ENCODE peak calls at places on chromosomes 2 and 18, in nine cellular contexts. Y is stimulated activated CD8-positive, alpha-beta memory T cell treated with anti-CD3 and anti-CD28 coated beads, Interleukin-15, amount 100 ng/mL, for 4 hours; O is lung microvascular endothelial cell; T is KG1; V is SHP77; B is iris pigment epithelial cell; K is psoas muscle; R is activated T-helper 1 cell treated with Interleukin-2 at 50 U/mL for 16 hours; A is astrocyte of the spinal cord. X is an unnamed sample.

GRCh38 chr18:25058520-25058919 is 293.4 kb downstream of the ZNF521 start:
- DNase-seq in B (no peak), Y (no peak), K (no peak), A (no peak), O (peak; percentile 29), V (no peak), T (no peak), R (no peak), X (no peak)

GRCh38 chr2:236782938-236783337 is 213.3 kb downstream of the ACKR3 start:
- DNase-seq in R (no peak), B (peak; percentile 42), O (peak; percentile 84), T (no peak), A (peak; percentile 88), V (no peak), K (no peak), Y (no peak), X (peak; percentile 7)

GRCh38 chr2:75424936-75425619 is 135.7 kb downstream of the EVA1A start:
- DNase-seq in A (peak; percentile 6), V (no peak), Y (no peak), T (no peak), R (no peak), O (no peak), K (no peak), B (no peak), X (no peak)

GRCh38 chr18:36829362-36830140 is 624 bp downstream of the KIAA1328 start:
- DNase-seq in T (peak; percentile 62), Y (no peak), V (no peak), O (no peak), K (no peak), A (peak; percentile 44), B (peak; percentile 40), R (no peak), X (peak; percentile 29)

GRCh38 chr18:53028565-53028964 is 688.6 kb downstream of the DCC start:
- DNase-seq in K (no peak), O (no peak), B (no peak), T (no peak), V (no peak), R (no peak), Y (no peak), A (no peak), X (no peak)

GRCh38 chr18:46343940-46344372 is 239.8 kb downstream of the HAUS1 start:
- DNase-seq in T (peak; percentile 24), A (no peak), R (peak; percentile 31), B (no peak), Y (no peak), O (no peak), V (peak; percentile 16), K (peak; percentile 59), X (no peak)

GRCh38 chr2:222876947-222877346 is 16.1 kb downstream of the ACSL3 start:
- DNase-seq in R (no peak), Y (no peak), B (no peak), T (no peak), K (no peak), V (no peak), O (no peak), A (no peak), X (no peak)

GRCh38 chr2:46493241-46493970 is 14.0 kb downstream of the TMEM247 start:
- DNase-seq in V (no peak), K (no peak), Y (no peak), T (no peak), B (peak; percentile 78), A (peak; percentile 60), R (no peak), O (no peak), X (no peak)

GRCh38 chr2:886072-887022 is 64.3 kb upstream of the SNTG2 start:
- DNase-seq in A (no peak), B (no peak), V (no peak), O (no peak), T (no peak), K (no peak), Y (no peak), R (no peak), X (no peak)

GRCh38 chr2:129806317-129806716 is 173.1 kb upstream of the RAB6C start:
- DNase-seq in K (no peak), T (no peak), R (no peak), Y (no peak), V (no peak), O (no peak), A (no peak), B (no peak), X (no peak)

GRCh38 chr2:213766465-213766891 is 482.2 kb downstream of the SPAG16 start:
- DNase-seq in O (no peak), R (no peak), K (no peak), T (no peak), B (peak; percentile 5), A (no peak), Y (no peak), V (no peak), X (no peak)

GRCh38 chr18:77263471-77263774 is 13.8 kb downstream of the GALR1 start:
- DNase-seq in V (no peak), R (no peak), A (no peak), B (no peak), Y (no peak), O (no peak), T (no peak), K (no peak), X (no peak)

GRCh38 chr2:107808986-107809385 is 17.7 kb upstream of the RGPD4 start:
- DNase-seq in B (peak; percentile 7), Y (no peak), A (peak; percentile 3), R (no peak), T (no peak), O (peak; percentile 6), K (peak; percentile 64), V (peak; percentile 78), X (peak; percentile 34)

GRCh38 chr2:42084231-42084671 is 36.4 kb downstream of the PKDCC start:
- DNase-seq in A (peak; percentile 88), T (no peak), V (peak; percentile 28), B (peak; percentile 44), R (no peak), Y (no peak), K (peak; percentile 68), O (no peak), X (no peak)

GRCh38 chr18:37299471-37300304 is 265.9 kb downstream of the CELF4 start:
- DNase-seq in A (peak; percentile 95), V (peak; percentile 91), O (peak; percentile 96), Y (no peak), B (peak; percentile 96), T (no peak), R (no peak), K (peak; percentile 80), X (peak; percentile 98)

GRCh38 chr2:25371253-25372241 is 29.8 kb upstream of the DNMT3A start:
- DNase-seq in T (no peak), V (no peak), R (no peak), Y (no peak), A (no peak), B (no peak), K (peak; percentile 34), O (no peak), X (no peak)

GRCh38 chr18:34491719-34492118 is 218.4 kb upstream of the DTNA start:
- DNase-seq in T (no peak), K (no peak), O (no peak), V (no peak), Y (no peak), B (no peak), R (no peak), A (no peak), X (peak; percentile 45)

GRCh38 chr18:61742555-61743429 is 150.0 kb downstream of the RNF152 start:
- DNase-seq in B (no peak), V (no peak), Y (no peak), T (no peak), K (peak; percentile 60), A (no peak), O (no peak), R (no peak), X (no peak)

GRCh38 chr2:101987832-101988231 is 3.9 kb upstream of the IL1R2 start:
- DNase-seq in T (no peak), B (no peak), Y (no peak), R (no peak), V (no peak), K (no peak), O (no peak), A (no peak), X (no peak)

GRCh38 chr2:136444323-136444722 is 321.0 kb upstream of the THSD7B start:
- DNase-seq in V (no peak), O (peak; percentile 10), Y (no peak), T (no peak), B (no peak), A (no peak), K (no peak), R (no peak), X (no peak)

GRCh38 chr2:120520929-120521912 is 175.3 kb downstream of the INHBB start:
- DNase-seq in O (peak; percentile 77), R (no peak), T (peak; percentile 11), V (peak; percentile 32), A (peak; percentile 15), B (peak; percentile 25), Y (no peak), K (peak; percentile 79), X (peak; percentile 59)

GRCh38 chr2:33015421-33016142 is 68.8 kb downstream of the LTBP1 start:
- DNase-seq in K (no peak), B (peak; percentile 84), R (no peak), V (no peak), T (no peak), A (peak; percentile 62), Y (no peak), O (no peak), X (no peak)

GRCh38 chr2:68565858-68566257 is 77.5 kb upstream of the PROKR1 start:
- DNase-seq in V (no peak), B (peak; percentile 79), Y (no peak), O (no peak), K (no peak), R (no peak), A (peak; percentile 19), T (no peak), X (no peak)

GRCh38 chr18:8882632-8883408 is 177.5 kb downstream of the MTCL1 start:
- DNase-seq in R (no peak), B (no peak), T (no peak), K (no peak), A (no peak), Y (no peak), V (peak; percentile 12), O (peak; percentile 8), X (no peak)

GRCh38 chr2:161250864-161251436 is 57.3 kb upstream of the PSMD14 start:
- DNase-seq in K (no peak), B (peak; percentile 53), R (no peak), Y (no peak), V (peak; percentile 57), T (no peak), O (peak; percentile 66), A (peak; percentile 40), X (peak; percentile 71)

GRCh38 chr2:222055328-222055727 is 243.5 kb downstream of the PAX3 start:
- DNase-seq in R (no peak), K (no peak), A (no peak), B (no peak), V (no peak), O (no peak), Y (no peak), T (no peak), X (no peak)

GRCh38 chr2:179554639-179555038 is 290.0 kb upstream of the SESTD1 start:
- DNase-seq in B (no peak), R (no peak), V (no peak), Y (no peak), K (no peak), A (no peak), O (no peak), T (no peak), X (no peak)

GRCh38 chr2:215365184-215365658 is 53.4 kb downstream of the ATIC start:
- DNase-seq in V (no peak), A (peak; percentile 7), T (no peak), R (no peak), O (no peak), B (peak; percentile 16), K (no peak), Y (no peak), X (no peak)

GRCh38 chr2:219514196-219514761 is at the start of gene ASIC4:
- DNase-seq in Y (no peak), K (no peak), R (no peak), A (no peak), T (no peak), V (no peak), O (no peak), B (no peak), X (no peak)

GRCh38 chr2:8405334-8405733 is 276.5 kb upstream of the ID2 start:
- DNase-seq in A (no peak), R (no peak), O (no peak), V (no peak), K (no peak), Y (no peak), B (no peak), T (no peak), X (no peak)

GRCh38 chr2:227004482-227004881 is 159.5 kb downstream of the COL4A4 start:
- DNase-seq in T (no peak), Y (no peak), V (no peak), A (no peak), R (no peak), O (no peak), K (no peak), B (no peak), X (no peak)

X was measured in NCI-H748 treated with DMSO at 0.1 percent for 48 hours.